ENCODE peak calls at places on chromosome 1, in four cellular contexts. L is nucleus accumbens, A is HS-27A, U is caudate nucleus. S is an unnamed sample.

GRCh38 chr1:51998701-51999100 is 8.2 kb upstream of the RAB3B start:
- DNase-seq in L (no peak), A (no peak), U (no peak), S (no peak)

GRCh38 chr1:185813401-185813979 is 79.3 kb downstream of the HMCN1 start:
- DNase-seq in L (no peak), A (peak), U (no peak), S (no peak)

GRCh38 chr1:223242971-223243370 is 99.9 kb upstream of the TLR5 start:
- DNase-seq in L (no peak), A (no peak), U (no peak), S (no peak)

GRCh38 chr1:160204526-160205241 is 500 bp upstream of the PEA15 start:
- DNase-seq in L (no peak), A (no peak), U (no peak), S (no peak)

GRCh38 chr1:21295545-21295944 is 5.3 kb upstream of the ECE1 start:
- DNase-seq in L (no peak), A (no peak), U (no peak), S (no peak)

GRCh38 chr1:35454616-35455015 is 102.6 kb downstream of the KIAA0319L start:
- DNase-seq in L (no peak), A (no peak), U (no peak), S (no peak)

GRCh38 chr1:90768098-90768497 is 51.0 kb upstream of the BARHL2 start:
- DNase-seq in L (no peak), A (no peak), U (no peak), S (no peak)

GRCh38 chr1:244273845-244274619 is 177.7 kb downstream of the ADSS2 start:
- DNase-seq in L (peak), A (peak), U (peak), S (peak)

GRCh38 chr1:183723571-183723970 is 70.5 kb upstream of the APOBEC4 start:
- DNase-seq in L (no peak), A (no peak), U (no peak), S (no peak)

GRCh38 chr1:234539666-234540403 is 60.9 kb upstream of the TARBP1 start:
- DNase-seq in L (no peak), A (no peak), U (no peak), S (no peak)

GRCh38 chr1:183554577-183554976 is 35.7 kb downstream of the NCF2 start:
- DNase-seq in L (no peak), A (no peak), U (no peak), S (no peak)

GRCh38 chr1:48127735-48128685 is 94.5 kb upstream of the SLC5A9 start:
- DNase-seq in L (no peak), A (no peak), U (no peak), S (no peak)

GRCh38 chr1:181021155-181021554 is 1.5 kb downstream of the STX6 start:
- DNase-seq in L (no peak), A (no peak), U (no peak), S (no peak)

GRCh38 chr1:155932487-155932886 is 1.7 kb downstream of the KHDC4 start:
- DNase-seq in L (no peak), A (no peak), U (no peak), S (no peak)

GRCh38 chr1:3917761-3918160 is 17.7 kb upstream of the C1orf174 start:
- DNase-seq in L (no peak), A (no peak), U (no peak), S (no peak)

GRCh38 chr1:90919190-90919719 is 102.6 kb downstream of the ZNF644 start:
- DNase-seq in L (no peak), A (no peak), U (no peak), S (no peak)

GRCh38 chr1:113630340-113631327 is 128.7 kb downstream of the PHTF1 start:
- DNase-seq in L (no peak), A (no peak), U (no peak), S (no peak)

GRCh38 chr1:29236993-29237905 is 927 bp downstream of the PTPRU start:
- DNase-seq in L (no peak), A (no peak), U (no peak), S (no peak)

GRCh38 chr1:94962745-94963265 is 35.9 kb upstream of the CNN3 start:
- DNase-seq in L (no peak), A (no peak), U (no peak), S (no peak)

GRCh38 chr1:226482975-226483660 is 65.4 kb upstream of the STUM start:
- DNase-seq in L (no peak), A (no peak), U (no peak), S (no peak)

GRCh38 chr1:87334351-87335174 is 5.9 kb downstream of the LMO4 start:
- DNase-seq in L (no peak), A (peak), U (no peak), S (peak)

GRCh38 chr1:197696372-197696771 is 78.9 kb downstream of the DENND1B start:
- DNase-seq in L (no peak), A (peak), U (no peak), S (no peak)

GRCh38 chr1:15191785-15192184 is 38.2 kb downstream of the TMEM51 start:
- DNase-seq in L (no peak), A (no peak), U (no peak), S (no peak)

GRCh38 chr1:3640113-3640932 is 9.6 kb downstream of the WRAP73 start:
- DNase-seq in L (no peak), A (no peak), U (no peak), S (no peak)

GRCh38 chr1:153288634-153289275 is 24.0 kb downstream of the PGLYRP3 start:
- DNase-seq in L (no peak), A (no peak), U (no peak), S (no peak)

GRCh38 chr1:180946537-180947507 is 34.1 kb downstream of the KIAA1614 start:
- DNase-seq in L (no peak), A (no peak), U (no peak), S (no peak)

GRCh38 chr1:15083578-15083977 is 70.0 kb upstream of the TMEM51 start:
- DNase-seq in L (no peak), A (no peak), U (no peak), S (no peak)

GRCh38 chr1:12454406-12455391 is 163.3 kb downstream of the DHRS3 start:
- DNase-seq in L (no peak), A (no peak), U (no peak), S (no peak)

GRCh38 chr1:229928767-229929166 is 138.3 kb upstream of the GALNT2 start:
- DNase-seq in L (no peak), A (no peak), U (no peak), S (no peak)

GRCh38 chr1:201885531-201886075 is 3.1 kb upstream of the SHISA4 start:
- DNase-seq in L (no peak), A (no peak), U (no peak), S (no peak)

GRCh38 chr1:156499703-156500577 is 635 bp downstream of the MEF2D start:
- DNase-seq in L (peak), A (no peak), U (peak), S (peak)